ENCODE peak calls at places on chromosomes 11 and 22, in nine cellular contexts. H is H9; Z is hepatocyte; D is testis; F is small intestine; Q is SK-N-SH; O is CD4-positive, alpha-beta memory T cell; N is gastrocnemius medialis; C is pancreas. B is an unnamed sample.
A peak's percentile ranks its signal among the peaks of the same experiment; 100 is the strongest.

GRCh38 chr11:67304511-67305113 is 1.3 kb downstream of the SSH3 start:
- DNase-seq in H (peak; percentile 28), Z (peak; percentile 5), D (no peak), F (no peak), Q (peak; percentile 21), O (no peak), N (no peak), C (no peak), B (no peak)

GRCh38 chr22:23579280-23579679 is 810 bp downstream of the IGLL1 start:
- DNase-seq in H (no peak), Z (no peak), D (no peak), F (no peak), Q (no peak), O (no peak), N (no peak), C (no peak), B (no peak)

GRCh38 chr22:16972311-16972710 is 35.7 kb downstream of the GAB4 start:
- DNase-seq in H (no peak), Z (no peak), D (no peak), F (no peak), Q (no peak), O (no peak), N (no peak), C (no peak), B (no peak)

GRCh38 chr11:119693253-119693815 is 35.7 kb downstream of the NECTIN1 start:
- DNase-seq in H (no peak), Z (no peak), D (no peak), F (no peak), Q (no peak), O (no peak), N (no peak), C (no peak), B (peak; percentile 51)

GRCh38 chr11:102761646-102762238 is 18.7 kb downstream of the MMP10 start:
- DNase-seq in H (no peak), Z (no peak), D (no peak), F (no peak), Q (no peak), O (no peak), N (no peak), C (no peak), B (no peak)

GRCh38 chr11:118529584-118530175 is 1.3 kb upstream of the TMEM25 start:
- DNase-seq in H (no peak), Z (no peak), D (peak; percentile 12), F (peak; percentile 87), Q (no peak), O (no peak), N (no peak), C (no peak), B (no peak)

GRCh38 chr11:74926304-74927030 is 22.4 kb downstream of the XRRA1 start:
- DNase-seq in H (no peak), Z (no peak), D (no peak), F (no peak), Q (no peak), O (no peak), N (no peak), C (no peak), B (peak; percentile 54)

GRCh38 chr11:60710482-60710881 is 11.1 kb downstream of the MS4A8 start:
- DNase-seq in H (peak; percentile 62), Z (peak; percentile 23), D (no peak), F (peak; percentile 49), Q (no peak), O (no peak), N (no peak), C (no peak), B (no peak)

GRCh38 chr11:93622043-93622442 is 39.4 kb upstream of the CEP295 start:
- DNase-seq in H (no peak), Z (no peak), D (no peak), F (peak; percentile 48), Q (no peak), O (no peak), N (no peak), C (no peak), B (no peak)

GRCh38 chr22:50114221-50114981 is 24.6 kb downstream of the MOV10L1 start:
- DNase-seq in H (no peak), Z (peak; percentile 46), D (no peak), F (no peak), Q (peak; percentile 56), O (no peak), N (no peak), C (no peak), B (peak; percentile 16)

GRCh38 chr11:11895672-11896071 is 53.9 kb downstream of the USP47 start:
- DNase-seq in H (no peak), Z (no peak), D (no peak), F (no peak), Q (no peak), O (no peak), N (no peak), C (no peak), B (no peak)

GRCh38 chr11:116595305-116595880 is 177.4 kb downstream of the BUD13 start:
- DNase-seq in H (no peak), Z (no peak), D (no peak), F (no peak), Q (no peak), O (no peak), N (no peak), C (no peak), B (no peak)

GRCh38 chr11:74559934-74560309 is 32.5 kb upstream of the POLD3 start:
- DNase-seq in H (no peak), Z (no peak), D (no peak), F (no peak), Q (no peak), O (no peak), N (no peak), C (no peak), B (no peak)

GRCh38 chr22:31271485-31271884 is 20.8 kb downstream of the PIK3IP1 start:
- DNase-seq in H (no peak), Z (peak; percentile 49), D (peak; percentile 91), F (no peak), Q (no peak), O (no peak), N (no peak), C (peak; percentile 23), B (no peak)

GRCh38 chr22:31272522-31273446 is 19.5 kb downstream of the PIK3IP1 start:
- DNase-seq in H (peak; percentile 75), Z (peak; percentile 83), D (peak; percentile 78), F (peak; percentile 79), Q (peak; percentile 79), O (peak; percentile 56), N (peak; percentile 43), C (peak; percentile 46), B (peak; percentile 73)

GRCh38 chr22:31268281-31268680 is 24.0 kb downstream of the PIK3IP1 start:
- DNase-seq in H (no peak), Z (no peak), D (no peak), F (no peak), Q (no peak), O (no peak), N (no peak), C (no peak), B (no peak)

GRCh38 chr22:31269892-31270574 is 22.3 kb downstream of the PIK3IP1 start:
- DNase-seq in H (peak; percentile 81), Z (no peak), D (no peak), F (no peak), Q (no peak), O (no peak), N (no peak), C (no peak), B (no peak)

DNA sequence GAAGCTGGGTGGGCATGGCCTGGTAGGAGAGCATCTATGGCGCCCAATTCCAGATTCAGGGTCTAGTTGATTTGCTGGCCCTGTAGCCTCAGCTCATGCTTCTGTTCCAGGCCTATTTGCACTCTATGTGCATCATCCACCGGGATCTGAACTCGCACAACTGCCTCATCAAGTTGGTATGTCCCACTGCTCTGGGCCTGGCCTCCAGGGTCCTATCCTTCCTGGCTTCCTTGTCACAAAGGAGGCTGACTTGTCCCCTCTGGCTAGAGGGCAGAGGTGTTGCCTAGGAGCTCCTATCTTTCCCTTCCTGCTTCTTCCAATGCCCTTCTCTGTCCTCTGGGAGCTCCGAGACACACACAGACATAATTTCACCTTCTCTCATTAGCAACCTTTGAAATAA is 21.3 kb downstream of the PIK3IP1 start:
- DNase-seq in H (no peak), Z (no peak), D (no peak), F (no peak), Q (no peak), O (no peak), N (no peak), C (peak; percentile 15), B (no peak)
- H3K27me3 ChIP-seq in H (no peaks in the 10 kb centered on the region), Z (no peaks in the 10 kb centered on the region), D (no peaks in the 10 kb centered on the region), F (no peaks in the 10 kb centered on the region), Q (no peaks in the 10 kb centered on the region), O (no peaks in the 10 kb centered on the region), N (no peaks in the 10 kb centered on the region), C (no peaks in the 10 kb centered on the region), B (no peaks in the 10 kb centered on the region)

DNA sequence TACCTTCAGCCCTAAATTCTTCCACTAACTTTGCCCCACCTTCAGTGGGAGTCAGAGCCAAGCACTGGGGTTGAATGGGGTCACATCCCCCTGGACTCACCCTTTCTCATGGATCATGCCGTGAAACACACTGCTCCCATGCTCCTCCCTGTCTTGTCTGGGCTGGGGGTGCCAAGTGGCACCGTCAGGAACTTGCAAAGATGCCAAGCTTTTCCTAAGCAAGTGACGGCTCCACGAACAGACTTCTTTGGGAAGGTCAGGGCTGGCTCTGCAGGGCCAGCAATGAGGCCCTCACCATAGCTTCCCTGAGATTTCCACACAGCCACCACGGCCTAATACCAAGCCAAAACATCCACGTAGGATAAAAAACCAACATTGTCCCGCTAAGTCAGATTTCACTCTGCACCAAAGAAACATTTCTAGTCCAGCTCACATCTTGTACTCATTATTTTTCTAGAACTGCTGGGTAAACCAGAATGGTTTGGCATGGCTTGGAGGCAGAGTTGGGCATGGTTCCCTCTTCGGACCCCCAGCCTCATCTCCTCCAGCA is 76.5 kb downstream of the NAT10 start:
- DNase-seq in H (no peak), Z (no peak), D (no peak), F (no peak), Q (no peak), O (no peak), N (no peak), C (no peak), B (no peak)
- H3K4me1 ChIP-seq in H (peaks cover 2% of the 10 kb centered on the region), Z (peaks cover 39% of the 10 kb centered on the region), D (no peaks in the 10 kb centered on the region), F (no peaks in the 10 kb centered on the region), Q (peaks cover 23% of the 10 kb centered on the region), O (no peaks in the 10 kb centered on the region), N (peaks cover 12% of the 10 kb centered on the region), C (no peaks in the 10 kb centered on the region), B (peaks cover 10% of the 10 kb centered on the region)

GRCh38 chr11:26985941-26986340 is 8.0 kb upstream of the FIBIN start:
- DNase-seq in H (no peak), Z (no peak), D (no peak), F (no peak), Q (no peak), O (no peak), N (no peak), C (no peak), B (no peak)
- H3K27ac ChIP-seq in H (no peak overlapping the region), Z (no peak overlapping the region), D (no peak overlapping the region), F (no peak overlapping the region), Q (no peak overlapping the region), O (no peak overlapping the region), N (no peak overlapping the region), C (no peak overlapping the region), B (no peak overlapping the region)

DNA sequence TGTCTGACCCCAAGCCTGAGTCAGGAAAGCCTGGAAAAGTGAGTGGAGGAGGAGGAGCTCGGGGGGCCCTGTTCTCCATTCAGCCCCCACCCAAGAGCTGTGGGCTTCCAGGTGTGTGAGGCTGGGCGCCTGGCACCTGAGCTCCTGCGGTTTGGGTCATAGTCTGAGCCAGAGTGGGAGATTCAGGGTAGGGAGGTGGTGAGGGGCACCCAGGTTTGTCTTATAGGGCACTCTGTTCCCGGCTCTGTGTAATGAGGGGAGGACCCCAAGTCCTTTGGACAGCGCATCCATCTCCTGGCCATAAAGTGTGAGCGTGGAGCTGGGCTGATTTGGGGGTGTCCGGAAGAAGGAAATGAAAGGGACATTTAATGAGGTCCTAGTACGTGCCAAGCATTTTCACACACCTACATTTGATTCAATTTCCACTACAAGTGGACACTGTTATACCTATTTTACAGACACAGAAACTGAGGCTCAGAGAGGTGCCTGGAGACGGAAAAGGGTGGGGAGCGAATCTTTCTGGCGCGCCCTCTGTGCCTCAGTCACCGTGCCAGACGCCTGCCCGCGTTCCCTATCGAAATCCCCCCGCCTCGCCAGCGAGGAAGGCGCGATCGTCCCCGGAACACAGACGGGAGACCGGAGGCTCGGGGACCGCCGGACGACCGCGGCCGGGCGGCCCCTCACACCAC is 1.2 kb downstream of the NPTXR start:
- DNase-seq in H (no peak), Z (no peak), D (no peak), F (no peak), Q (no peak), O (no peak), N (no peak), C (no peak), B (no peak)
- H3K27me3 ChIP-seq in H (peaks cover 21% of the 10 kb centered on the region), Z (peaks cover 21% of the 10 kb centered on the region), D (no peaks in the 10 kb centered on the region), F (no peaks in the 10 kb centered on the region), Q (no peaks in the 10 kb centered on the region), O (peaks cover 9% of the 10 kb centered on the region), N (peaks cover 17% of the 10 kb centered on the region), C (no peaks in the 10 kb centered on the region), B (peaks cover 35% of the 10 kb centered on the region)